ENCODE peak calls at places on chromosomes 6 and 20, in ten cellular contexts. Y is GM23248; G is SJCRH30; I is spleen; N is heart right ventricle; O is body of pancreas; R is CD8-positive, alpha-beta memory T cell; L is thyroid gland; D is PC-3; E is tibial nerve. W is an unnamed sample.

GRCh38 chr6:121550491-121551010 is 115.1 kb downstream of the GJA1 start:
- DNase-seq in Y (no peak), G (no peak), I (no peak), N (no peak), O (no peak), R (no peak), L (no peak), D (no peak), E (no peak), W (peak; percentile 93)

GRCh38 chr6:13299403-13299821 is 28.9 kb downstream of the TBC1D7 start:
- DNase-seq in Y (no peak), G (no peak), I (no peak), N (no peak), O (no peak), R (no peak), L (no peak), D (no peak), E (no peak), W (no peak)

GRCh38 chr6:169847773-169848380 is 96.5 kb downstream of the ERMARD start:
- DNase-seq in Y (peak; percentile 37), G (no peak), I (peak; percentile 56), N (no peak), O (no peak), R (no peak), L (no peak), D (peak; percentile 46), E (no peak), W (no peak)

GRCh38 chr6:148818939-148819575 is 72.2 kb downstream of the UST start:
- DNase-seq in Y (no peak), G (no peak), I (no peak), N (no peak), O (no peak), R (no peak), L (no peak), D (peak; percentile 45), E (no peak), W (no peak)

GRCh38 chr6:514396-514973 is 122.9 kb downstream of the IRF4 start:
- DNase-seq in Y (no peak), G (peak; percentile 5), I (peak; percentile 71), N (no peak), O (no peak), R (no peak), L (no peak), D (no peak), E (no peak), W (no peak)

GRCh38 chr6:139932671-139933070 is 558.2 kb upstream of the CITED2 start:
- DNase-seq in Y (no peak), G (no peak), I (no peak), N (no peak), O (no peak), R (no peak), L (no peak), D (peak; percentile 4), E (no peak), W (no peak)

GRCh38 chr6:126033696-126034095 is 47.4 kb downstream of the TRMT11 start:
- DNase-seq in Y (peak; percentile 89), G (peak; percentile 26), I (no peak), N (peak; percentile 56), O (peak; percentile 29), R (no peak), L (peak; percentile 13), D (peak; percentile 56), E (no peak), W (no peak)

GRCh38 chr6:138105446-138105845 is 1.8 kb downstream of the PERP start:
- DNase-seq in Y (no peak), G (no peak), I (no peak), N (no peak), O (peak; percentile 28), R (no peak), L (no peak), D (peak; percentile 75), E (no peak), W (no peak)

GRCh38 chr20:18224968-18225568 is 63.3 kb upstream of the ZNF133 start:
- DNase-seq in Y (peak; percentile 87), G (peak; percentile 59), I (no peak), N (peak; percentile 20), O (peak; percentile 66), R (no peak), L (peak; percentile 82), D (peak; percentile 82), E (peak; percentile 42), W (peak; percentile 84)

GRCh38 chr20:859661-860294 is 26.3 kb downstream of the FAM110A start:
- DNase-seq in Y (peak; percentile 75), G (peak; percentile 54), I (no peak), N (no peak), O (no peak), R (no peak), L (no peak), D (peak; percentile 60), E (no peak), W (no peak)

GRCh38 chr6:118781897-118782296 is 112.1 kb upstream of the ASF1A start:
- DNase-seq in Y (no peak), G (no peak), I (no peak), N (no peak), O (no peak), R (no peak), L (no peak), D (peak; percentile 64), E (no peak), W (no peak)

GRCh38 chr20:45970646-45971424 is 1.2 kb downstream of the ZNF335 start:
- DNase-seq in Y (peak; percentile 75), G (no peak), I (peak; percentile 93), N (peak; percentile 48), O (peak; percentile 33), R (peak; percentile 32), L (peak; percentile 65), D (no peak), E (no peak), W (no peak)

GRCh38 chr6:110476046-110476849 is at the start of gene SLC22A16:
- DNase-seq in Y (peak; percentile 51), G (no peak), I (peak; percentile 83), N (no peak), O (peak; percentile 23), R (no peak), L (no peak), D (no peak), E (no peak), W (no peak)

GRCh38 chr20:41671143-41671542 is 53.0 kb upstream of the CHD6 start:
- DNase-seq in Y (no peak), G (no peak), I (no peak), N (no peak), O (no peak), R (no peak), L (no peak), D (no peak), E (no peak), W (no peak)
- H3K27ac ChIP-seq in Y (no peak overlapping the region), G (no peak overlapping the region), I (no peak overlapping the region), N (no peak overlapping the region), O (no peak overlapping the region), R (no peak overlapping the region), L (no peak overlapping the region), D (no peak overlapping the region), E (no peak overlapping the region), W (no peak overlapping the region)

GRCh38 chr6:33781105-33781975 is 7.6 kb downstream of the LEMD2 start:
- DNase-seq in Y (peak; percentile 71), G (no peak), I (no peak), N (no peak), O (no peak), R (no peak), L (no peak), D (peak; percentile 79), E (no peak), W (peak; percentile 98)
- H3K36me3 ChIP-seq in Y (peaks cover 60% of the 10 kb centered on the region), G (peaks cover 68% of the 10 kb centered on the region), I (peaks cover 85% of the 10 kb centered on the region), N (peaks cover 98% of the 10 kb centered on the region), O (peaks cover 62% of the 10 kb centered on the region), R (peaks cover 84% of the 10 kb centered on the region), L (peaks cover 82% of the 10 kb centered on the region), D (peaks cover 65% of the 10 kb centered on the region), E (peaks cover 97% of the 10 kb centered on the region), W (peaks cover 86% of the 10 kb centered on the region)

DNA sequence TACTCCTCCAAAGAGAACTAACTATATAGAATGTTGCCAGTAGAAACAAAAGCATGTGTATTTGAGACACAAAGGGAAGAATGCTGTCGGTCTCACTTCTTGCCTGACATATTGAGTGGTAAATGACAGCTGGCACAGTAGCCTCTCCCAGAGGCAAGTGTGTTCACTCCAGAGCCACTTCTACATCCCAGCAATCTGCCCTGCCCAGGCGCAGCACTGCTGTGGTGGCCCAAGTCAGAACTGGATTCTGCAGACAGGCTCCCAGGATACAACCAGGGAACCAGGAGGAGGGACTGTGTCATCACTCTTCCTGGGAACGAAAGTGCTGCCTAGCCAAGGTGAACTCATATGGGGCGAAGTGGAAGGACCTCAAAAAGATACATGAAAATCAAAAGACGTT is 103.2 kb upstream of the ARMC2 start:
- DNase-seq in Y (no peak), G (peak; percentile 54), I (no peak), N (no peak), O (no peak), R (no peak), L (no peak), D (no peak), E (no peak), W (no peak)
- H3K27ac ChIP-seq in Y (no peak overlapping the region), G (peak overlapping the region; percentile 55), I (no peak overlapping the region), N (no peak overlapping the region), O (peak overlapping the region; percentile 67), R (no peak overlapping the region), L (no peak overlapping the region), D (no peak overlapping the region), E (peak overlapping the region; percentile 68), W (no peak overlapping the region)

GRCh38 chr20:62809530-62810428 is 5.1 kb downstream of the OGFR start:
- DNase-seq in Y (no peak), G (no peak), I (no peak), N (no peak), O (no peak), R (no peak), L (no peak), D (no peak), E (no peak), W (no peak)

GRCh38 chr20:62807444-62808210 is 3.0 kb downstream of the OGFR start:
- DNase-seq in Y (no peak), G (no peak), I (no peak), N (no peak), O (no peak), R (no peak), L (no peak), D (no peak), E (no peak), W (no peak)

GRCh38 chr20:62806383-62807050 is 1.9 kb downstream of the OGFR start:
- DNase-seq in Y (no peak), G (no peak), I (no peak), N (no peak), O (no peak), R (no peak), L (no peak), D (no peak), E (no peak), W (no peak)

GRCh38 chr20:62805711-62806382 is 1.2 kb downstream of the OGFR start:
- DNase-seq in Y (no peak), G (no peak), I (peak; percentile 91), N (no peak), O (no peak), R (no peak), L (peak; percentile 73), D (no peak), E (no peak), W (no peak)

DNA sequence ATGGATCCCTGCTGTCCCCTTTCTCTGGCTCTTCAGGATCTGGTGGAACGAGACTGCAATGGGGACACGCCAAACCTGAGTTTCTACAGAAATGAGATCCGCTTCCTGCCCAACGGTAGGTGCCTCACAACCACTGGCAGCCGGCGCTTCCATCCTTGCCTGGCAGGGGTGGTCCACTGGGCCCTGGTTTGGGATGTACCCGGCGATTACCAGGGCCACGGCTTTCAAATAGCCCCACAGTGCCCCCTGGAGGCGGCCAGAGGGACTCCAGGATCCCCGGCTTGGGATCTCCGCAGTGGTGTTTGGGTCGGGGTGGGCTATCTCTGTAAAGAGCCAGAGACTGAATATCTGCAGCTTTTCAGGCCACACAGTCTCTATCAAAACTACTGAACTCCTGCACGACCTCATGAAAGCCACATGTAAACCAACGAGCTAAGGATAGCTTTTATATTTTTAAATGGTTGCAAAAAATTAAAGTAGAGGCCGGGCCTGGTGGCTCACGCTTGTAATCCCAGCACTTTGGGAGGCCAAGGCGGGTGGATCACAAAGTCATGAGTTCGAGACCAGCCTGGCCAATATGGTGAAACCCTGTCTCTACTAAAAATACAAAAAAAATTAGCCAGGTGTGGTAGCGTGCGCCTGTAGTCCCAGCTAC is 3.7 kb downstream of the OGFR start:
- DNase-seq in Y (peak; percentile 72), G (peak; percentile 78), I (peak; percentile 94), N (peak; percentile 66), O (peak; percentile 67), R (peak; percentile 63), L (peak; percentile 65), D (peak; percentile 66), E (peak; percentile 57), W (peak; percentile 73)
- H3K36me3 ChIP-seq in Y (peaks cover 9% of the 10 kb centered on the region), G (peaks cover 39% of the 10 kb centered on the region), I (peaks cover 58% of the 10 kb centered on the region), N (peaks cover 67% of the 10 kb centered on the region), O (peaks cover 24% of the 10 kb centered on the region), R (peaks cover 29% of the 10 kb centered on the region), L (peaks cover 46% of the 10 kb centered on the region), D (peaks cover 23% of the 10 kb centered on the region), E (peaks cover 66% of the 10 kb centered on the region), W (peaks cover 81% of the 10 kb centered on the region)

W was measured in SJSA1.